ENCODE peak calls at places on chromosome 2, in four cellular contexts. M, D, C and V are unnamed samples. For H3K4me1, the result is how much of the 10 kb centered on the place peaks cover.

GRCh38 chr2:103773884-103774283 is 1012.1 kb downstream of the TMEM182 start:
- DNase-seq in M (no peak), D (no peak), C (no peak), V (no peak)

GRCh38 chr2:229922449-229923386 is at the start of gene FBXO36:
- DNase-seq in M (peak), D (peak), C (peak), V (peak)

GRCh38 chr2:112889976-112890375 is 21.0 kb upstream of the IL37 start:
- DNase-seq in M (no peak), D (no peak), C (no peak), V (no peak)

GRCh38 chr2:60550151-60550983 is 3.1 kb downstream of the BCL11A start:
- DNase-seq in M (peak), D (peak), C (peak), V (no peak)

GRCh38 chr2:3459185-3460015 is 59.9 kb downstream of the ADI1 start:
- DNase-seq in M (peak), D (no peak), C (peak), V (peak)

GRCh38 chr2:232473467-232473890 is 14.2 kb downstream of the ECEL1 start:
- DNase-seq in M (no peak), D (no peak), C (peak), V (no peak)

GRCh38 chr2:33777791-33778190 is 178.7 kb upstream of the FAM98A start:
- DNase-seq in M (no peak), D (no peak), C (no peak), V (no peak)

GRCh38 chr2:165499131-165499530 is 29.6 kb downstream of the CSRNP3 start:
- DNase-seq in M (no peak), D (no peak), C (no peak), V (no peak)

GRCh38 chr2:23492941-23493340 is 108.0 kb downstream of the KLHL29 start:
- DNase-seq in M (no peak), D (no peak), C (peak), V (no peak)

GRCh38 chr2:121350884-121351283 is 65.9 kb upstream of the TFCP2L1 start:
- DNase-seq in M (no peak), D (no peak), C (no peak), V (no peak)

GRCh38 chr2:162915858-162916257 is 77.3 kb upstream of the KCNH7 start:
- DNase-seq in M (no peak), D (no peak), C (no peak), V (no peak)

GRCh38 chr2:43842866-43843226 is 4.1 kb downstream of the ABCG8 start:
- DNase-seq in M (no peak), D (no peak), C (no peak), V (no peak)

GRCh38 chr2:176098366-176099158 is 1.0 kb upstream of the HOXD12 start:
- DNase-seq in M (no peak), D (no peak), C (no peak), V (no peak)

GRCh38 chr2:140288726-140289125 is 1508.5 kb upstream of the NXPH2 start:
- DNase-seq in M (no peak), D (no peak), C (no peak), V (no peak)

GRCh38 chr2:241948299-241948897 is 78.9 kb downstream of the RTP5 start:
- DNase-seq in M (no peak), D (no peak), C (no peak), V (no peak)

GRCh38 chr2:2881507-2881906 is 496.1 kb downstream of the EIPR1 start:
- DNase-seq in M (no peak), D (no peak), C (no peak), V (no peak)

GRCh38 chr2:227324671-227325055 is 388 bp upstream of the MFF start:
- DNase-seq in M (no peak), D (peak), C (no peak), V (no peak)

GRCh38 chr2:239502430-239503221 is 101.8 kb upstream of the HDAC4 start:
- DNase-seq in M (no peak), D (no peak), C (peak), V (no peak)

GRCh38 chr2:241508240-241508509 is 209 bp downstream of the STK25 start:
- DNase-seq in M (no peak), D (no peak), C (peak), V (no peak)

GRCh38 chr2:132963161-132963560 is 293.2 kb upstream of the LYPD1 start:
- DNase-seq in M (no peak), D (no peak), C (no peak), V (no peak)

GRCh38 chr2:37459095-37459981 is 114.9 kb downstream of the QPCT start:
- DNase-seq in M (no peak), D (no peak), C (no peak), V (no peak)

GRCh38 chr2:11389551-11390528 is 45.4 kb upstream of the ROCK2 start:
- DNase-seq in M (no peak), D (no peak), C (peak), V (no peak)

GRCh38 chr2:98730851-98731708 is at the start of gene MGAT4A:
- DNase-seq in M (peak), D (no peak), C (peak), V (peak)

GRCh38 chr2:130300258-130300969 is 42.3 kb upstream of the IMP4 start:
- DNase-seq in M (no peak), D (no peak), C (no peak), V (no peak)

GRCh38 chr2:119696005-119696404 is 17.0 kb downstream of the TMEM177 start:
- DNase-seq in M (no peak), D (no peak), C (no peak), V (no peak)

GRCh38 chr2:179701524-179702110 is 159.8 kb downstream of the ZNF385B start:
- DNase-seq in M (no peak), D (no peak), C (no peak), V (no peak)

GRCh38 chr2:26269571-26270170 is 24.9 kb downstream of the HADHB start:
- DNase-seq in M (no peak), D (no peak), C (no peak), V (no peak)

GRCh38 chr2:214038186-214038585 is 372.7 kb upstream of the VWC2L start:
- DNase-seq in M (no peak), D (no peak), C (no peak), V (no peak)

GRCh38 chr2:201450910-201451329 is 338 bp downstream of the TRAK2 start:
- DNase-seq in M (no peak), D (no peak), C (no peak), V (no peak)

GRCh38 chr2:109213646-109214417 is 84.8 kb downstream of the SH3RF3 start:
- DNase-seq in M (peak), D (no peak), C (no peak), V (peak)
- H3K4me1 ChIP-seq in M (half or more), D (under half), C (under half), V (half or more)

GRCh38 chr2:150971910-150972309 is 289.8 kb downstream of the RBM43 start:
- DNase-seq in M (no peak), D (no peak), C (no peak), V (no peak)
- H3K27ac ChIP-seq in M (no peak), D (no peak), C (no peak), V (no peak)

GRCh38 chr2:207935121-207935990 is 90.0 kb downstream of the PLEKHM3 start:
- DNase-seq in M (no peak), D (no peak), C (no peak), V (no peak)
- H3K4me1 ChIP-seq in M (under half), D (under half), C (under half), V (under half)

DNA sequence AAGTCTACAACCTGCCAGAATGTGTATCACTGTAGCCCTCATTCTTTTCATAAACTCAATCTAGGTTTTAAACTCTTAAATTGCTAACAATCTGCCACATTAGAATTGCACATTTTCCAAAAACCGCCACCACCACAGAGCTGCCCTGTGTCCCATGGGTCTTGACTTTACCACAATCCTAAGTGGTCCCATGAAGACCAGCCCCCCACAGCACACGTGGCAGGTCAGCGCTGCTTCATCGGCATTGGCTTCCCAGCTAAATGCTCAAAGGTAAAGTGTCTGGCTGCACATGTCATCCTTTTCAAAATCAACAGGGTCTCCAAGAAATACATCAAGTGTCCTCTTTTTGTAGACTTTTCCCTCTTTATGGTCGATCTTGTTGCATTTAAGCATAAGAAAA is 2.4 kb downstream of the TBC1D8 start:
- DNase-seq in M (no peak), D (no peak), C (no peak), V (no peak)
- H3K27ac ChIP-seq in M (no peak), D (no peak), C (no peak), V (peak)

DNA sequence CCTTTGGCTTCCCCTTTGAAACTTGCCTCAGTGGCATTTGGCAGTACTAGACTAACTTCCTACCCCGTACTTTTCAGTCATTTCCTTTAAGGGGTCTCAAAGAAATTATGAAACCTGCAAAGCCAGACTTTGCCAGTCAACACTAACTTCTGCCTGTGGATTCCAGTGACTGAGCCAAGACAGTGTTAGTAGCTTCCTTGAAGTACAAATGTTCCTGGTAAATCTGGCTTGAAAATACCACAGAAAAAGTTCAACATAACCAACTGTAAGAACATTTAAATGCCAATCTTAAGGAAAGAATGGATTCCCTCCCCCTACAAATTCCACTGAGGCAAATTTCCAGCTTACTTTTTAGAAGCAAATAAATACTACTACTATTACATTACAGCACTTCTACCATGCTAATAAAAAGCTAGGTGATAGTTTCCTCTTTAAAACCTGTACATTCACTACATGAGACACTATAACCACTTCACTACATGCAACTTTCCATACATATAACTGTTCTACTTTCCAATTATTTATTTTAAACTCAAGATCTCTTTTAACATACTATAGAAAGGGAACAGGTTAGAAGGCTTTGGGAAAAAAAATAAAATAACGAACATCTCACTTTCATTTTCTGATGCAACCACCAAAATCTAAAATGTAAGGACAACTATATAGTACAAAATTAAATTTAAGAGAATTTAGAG is 2.4 kb downstream of the PELI1 start:
- DNase-seq in M (no peak), D (no peak), C (no peak), V (no peak)
- H3K4me1 ChIP-seq in M (under half), D (under half), C (under half), V (under half)

DNA sequence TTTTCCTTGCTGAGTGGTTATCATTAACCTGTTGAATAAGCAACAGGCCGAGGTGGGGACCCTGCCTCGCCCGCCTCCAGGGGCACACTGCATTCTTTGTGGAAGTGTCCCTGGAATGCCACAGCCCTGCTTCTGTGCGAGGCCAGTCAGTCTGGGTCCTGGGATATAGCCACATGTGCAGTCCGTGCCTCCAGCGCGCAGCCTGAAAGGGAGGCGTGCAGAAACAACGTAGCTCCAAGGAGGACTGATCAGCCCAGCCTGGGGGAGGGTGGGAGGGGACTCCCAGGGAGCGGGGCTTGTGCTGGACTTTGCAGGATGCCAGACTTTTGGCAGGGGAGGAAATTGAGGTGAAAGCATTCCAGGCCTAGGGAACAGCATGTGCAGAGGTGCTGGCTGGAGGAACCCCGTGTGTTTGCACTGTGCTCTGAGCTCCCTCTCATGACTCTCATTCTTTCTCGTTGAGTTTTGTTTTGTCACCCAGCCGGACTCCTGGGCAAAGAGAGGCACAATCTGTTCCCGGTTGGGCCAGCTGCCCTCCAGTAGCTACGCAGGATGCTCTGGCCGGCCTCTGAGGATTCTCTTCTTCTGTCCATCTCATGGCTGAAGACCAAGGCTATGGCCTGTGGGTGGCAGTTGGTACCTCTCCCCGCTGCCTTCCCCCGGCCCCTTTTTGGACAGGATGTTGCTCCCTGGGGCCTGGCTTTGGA is 39.7 kb downstream of the HPCAL1 start:
- DNase-seq in M (no peak), D (no peak), C (peak), V (no peak)
- H3K27ac ChIP-seq in M (no peak), D (no peak), C (peak), V (no peak)

DNA sequence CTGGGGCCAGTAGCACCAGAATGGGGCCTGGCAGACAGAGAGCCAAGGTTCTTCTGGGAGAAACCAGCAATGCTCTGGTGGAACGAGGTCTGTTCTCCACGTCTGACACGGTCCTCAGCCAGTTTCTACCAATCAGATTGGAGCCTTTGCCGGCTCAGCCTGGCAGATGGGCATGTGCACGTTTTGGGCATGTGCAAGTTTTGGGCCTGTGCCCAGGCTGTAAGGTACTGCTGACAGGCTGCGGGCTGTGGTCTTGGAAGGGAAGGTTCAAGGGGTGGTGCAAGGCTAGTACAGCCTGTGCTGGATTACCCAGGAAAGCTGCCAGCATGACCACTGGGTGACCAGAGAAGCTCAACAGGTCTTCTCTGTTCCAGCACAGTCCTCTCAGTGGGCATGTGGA is 90.0 kb downstream of the PRKCE start:
- DNase-seq in M (no peak), D (no peak), C (no peak), V (no peak)
- H3K4me1 ChIP-seq in M (under half), D (under half), C (under half), V (under half)